ENCODE peak calls at places on chromosomes 2 and 18, in six cellular contexts. One of them, this sample, is unnamed.
A peak's percentile ranks its signal among the peaks of the same experiment; 100 is the strongest.

GRCh38 chr2:99609851-99610381 is 120.1 kb upstream of the REV1 start:
- DNase-seq in HepG2: no peak
- DNase-seq in K562: no peak
- DNase-seq in GM12878: no peak
- DNase-seq in A549: no peak
- DNase-seq in IMR-90: no peak
- DNase-seq in this sample: no peak

GRCh38 chr18:13400636-13401315 is 182.2 kb downstream of the LDLRAD4 start:
- DNase-seq in GM12878: no peak
- DNase-seq in A549: no peak
- DNase-seq in K562: no peak
- DNase-seq in IMR-90: no peak
- DNase-seq in HepG2: no peak
- DNase-seq in this sample: no peak

GRCh38 chr2:160278101-160278888 is 78.2 kb upstream of the ITGB6 start:
- DNase-seq in IMR-90: no peak
- DNase-seq in GM12878: no peak
- DNase-seq in K562: no peak
- DNase-seq in A549: no peak
- DNase-seq in HepG2: no peak
- DNase-seq in this sample: no peak

GRCh38 chr18:7897119-7897518 is 330.0 kb downstream of the PTPRM start:
- DNase-seq in IMR-90: no peak
- DNase-seq in A549: no peak
- DNase-seq in GM12878: no peak
- DNase-seq in K562: no peak
- DNase-seq in HepG2: no peak
- DNase-seq in this sample: no peak

GRCh38 chr2:239927424-239927981 is 97.6 kb downstream of the NDUFA10 start:
- DNase-seq in HepG2: peak; percentile 75
- DNase-seq in K562: peak; percentile 78
- DNase-seq in GM12878: no peak
- DNase-seq in IMR-90: peak; percentile 93
- DNase-seq in A549: peak; percentile 89
- DNase-seq in this sample: peak; percentile 46

GRCh38 chr2:42328148-42328833 is 32.7 kb downstream of the COX7A2L start:
- DNase-seq in HepG2: no peak
- DNase-seq in K562: no peak
- DNase-seq in IMR-90: peak; percentile 57
- DNase-seq in A549: peak; percentile 49
- DNase-seq in GM12878: no peak
- DNase-seq in this sample: no peak

GRCh38 chr2:85053802-85054201 is 79.4 kb upstream of the TCF7L1 start:
- DNase-seq in GM12878: no peak
- DNase-seq in IMR-90: peak; percentile 54
- DNase-seq in A549: peak; percentile 83
- DNase-seq in HepG2: peak; percentile 22
- DNase-seq in K562: peak; percentile 20
- DNase-seq in this sample: no peak

GRCh38 chr2:74502720-74503505 is 3.5 kb upstream of the LBX2 start:
- DNase-seq in GM12878: no peak
- DNase-seq in A549: peak; percentile 73
- DNase-seq in IMR-90: peak; percentile 84
- DNase-seq in HepG2: peak; percentile 63
- DNase-seq in K562: peak; percentile 81
- DNase-seq in this sample: peak; percentile 53

GRCh38 chr2:238719641-238720040 is 128.2 kb upstream of the TWIST2 start:
- DNase-seq in A549: no peak
- DNase-seq in HepG2: no peak
- DNase-seq in GM12878: no peak
- DNase-seq in K562: no peak
- DNase-seq in IMR-90: no peak
- DNase-seq in this sample: no peak

GRCh38 chr2:128287780-128288735 is 30.6 kb downstream of the HS6ST1 start:
- DNase-seq in HepG2: no peak
- DNase-seq in GM12878: no peak
- DNase-seq in A549: no peak
- DNase-seq in K562: no peak
- DNase-seq in IMR-90: no peak
- DNase-seq in this sample: no peak
- TF ChIP-seq BHLHE40 in HepG2: no peak
- TF ChIP-seq BHLHE40 in GM12878: no peak
- TF ChIP-seq BHLHE40 in A549: no peak
- TF ChIP-seq BHLHE40 in K562: no peak
- TF ChIP-seq BHLHE40 in IMR-90: no peak
- TF ChIP-seq BHLHE40 in this sample: no peak

GRCh38 chr2:69811591-69811990 is 17.9 kb upstream of the GMCL1 start:
- DNase-seq in K562: no peak
- DNase-seq in IMR-90: no peak
- DNase-seq in A549: no peak
- DNase-seq in HepG2: no peak
- DNase-seq in GM12878: no peak
- DNase-seq in this sample: no peak

GRCh38 chr2:69817739-69818494 is 11.5 kb upstream of the GMCL1 start:
- DNase-seq in HepG2: no peak
- DNase-seq in K562: no peak
- DNase-seq in IMR-90: no peak
- DNase-seq in GM12878: no peak
- DNase-seq in A549: no peak
- DNase-seq in this sample: no peak

GRCh38 chr2:69815717-69816116 is 13.7 kb upstream of the GMCL1 start:
- DNase-seq in K562: no peak
- DNase-seq in GM12878: no peak
- DNase-seq in IMR-90: no peak
- DNase-seq in HepG2: no peak
- DNase-seq in A549: no peak
- DNase-seq in this sample: no peak

GRCh38 chr2:69816923-69817542 is 12.4 kb upstream of the GMCL1 start:
- DNase-seq in HepG2: peak; percentile 94
- DNase-seq in K562: peak; percentile 61
- DNase-seq in GM12878: peak; percentile 66
- DNase-seq in A549: peak; percentile 93
- DNase-seq in IMR-90: peak; percentile 89
- DNase-seq in this sample: peak; percentile 56
- TF ChIP-seq BHLHE40 in HepG2: no peak
- TF ChIP-seq BHLHE40 in K562: no peak
- TF ChIP-seq BHLHE40 in GM12878: no peak
- TF ChIP-seq BHLHE40 in A549: no peak
- TF ChIP-seq BHLHE40 in IMR-90: no peak
- TF ChIP-seq BHLHE40 in this sample: no peak

GRCh38 chr2:218406209-218406948 is 6.7 kb downstream of the CTDSP1 start:
- DNase-seq in A549: peak; percentile 94
- DNase-seq in IMR-90: peak; percentile 89
- DNase-seq in K562: peak; percentile 86
- DNase-seq in HepG2: peak; percentile 92
- DNase-seq in GM12878: peak; percentile 64
- DNase-seq in this sample: peak; percentile 94

GRCh38 chr2:218403810-218404209 is 4.1 kb downstream of the CTDSP1 start:
- DNase-seq in IMR-90: no peak
- DNase-seq in HepG2: no peak
- DNase-seq in A549: no peak
- DNase-seq in K562: no peak
- DNase-seq in GM12878: no peak
- DNase-seq in this sample: no peak

GRCh38 chr2:218405365-218406208 is 5.9 kb downstream of the CTDSP1 start:
- DNase-seq in IMR-90: no peak
- DNase-seq in GM12878: no peak
- DNase-seq in K562: no peak
- DNase-seq in A549: no peak
- DNase-seq in HepG2: no peak
- DNase-seq in this sample: no peak

GRCh38 chr2:218402911-218403411 is 3.3 kb downstream of the CTDSP1 start:
- DNase-seq in IMR-90: no peak
- DNase-seq in GM12878: no peak
- DNase-seq in HepG2: no peak
- DNase-seq in A549: no peak
- DNase-seq in K562: no peak
- DNase-seq in this sample: no peak

GRCh38 chr2:218404351-218405145 is 4.9 kb downstream of the CTDSP1 start:
- DNase-seq in HepG2: no peak
- DNase-seq in A549: no peak
- DNase-seq in K562: no peak
- DNase-seq in IMR-90: no peak
- DNase-seq in GM12878: no peak
- DNase-seq in this sample: no peak
- TF ChIP-seq BHLHE40 in HepG2: no peak
- TF ChIP-seq BHLHE40 in A549: no peak
- TF ChIP-seq BHLHE40 in K562: no peak
- TF ChIP-seq BHLHE40 in IMR-90: no peak
- TF ChIP-seq BHLHE40 in GM12878: no peak
- TF ChIP-seq BHLHE40 in this sample: no peak

DNA sequence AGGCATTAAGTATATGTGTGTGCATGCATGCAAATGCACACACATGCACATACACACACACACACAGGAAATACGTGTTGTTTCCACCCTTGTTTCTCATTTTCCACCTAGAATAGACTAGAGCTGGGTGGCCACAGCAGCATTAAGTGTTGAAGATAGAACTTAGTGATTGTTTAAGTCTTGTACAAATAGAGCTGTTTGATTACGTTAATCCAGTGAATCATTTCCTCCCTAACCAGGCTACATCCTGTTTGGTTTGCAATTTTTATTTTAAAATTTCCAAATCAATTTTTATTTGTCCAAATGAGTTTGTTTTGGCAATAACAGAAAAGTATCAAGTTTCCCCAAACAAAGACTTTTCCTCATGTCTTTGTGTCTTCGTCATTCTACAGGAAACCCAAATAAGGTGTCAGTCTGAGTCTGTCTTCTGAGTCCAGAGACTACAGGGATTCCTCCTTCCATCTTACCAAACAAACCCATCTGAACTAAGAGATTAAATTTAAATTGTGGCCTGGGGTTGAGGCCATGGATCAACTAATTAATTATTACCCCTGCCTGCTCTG is 74.6 kb upstream of the GALNT5 start:
- DNase-seq in A549: peak; percentile 91
- DNase-seq in IMR-90: peak; percentile 97
- DNase-seq in HepG2: no peak
- DNase-seq in GM12878: no peak
- DNase-seq in K562: no peak
- DNase-seq in this sample: no peak
- TF ChIP-seq BHLHE40 in A549: no peak
- TF ChIP-seq BHLHE40 in IMR-90: no peak
- TF ChIP-seq BHLHE40 in HepG2: no peak
- TF ChIP-seq BHLHE40 in GM12878: no peak
- TF ChIP-seq BHLHE40 in K562: no peak
- TF ChIP-seq BHLHE40 in this sample: no peak

DNA sequence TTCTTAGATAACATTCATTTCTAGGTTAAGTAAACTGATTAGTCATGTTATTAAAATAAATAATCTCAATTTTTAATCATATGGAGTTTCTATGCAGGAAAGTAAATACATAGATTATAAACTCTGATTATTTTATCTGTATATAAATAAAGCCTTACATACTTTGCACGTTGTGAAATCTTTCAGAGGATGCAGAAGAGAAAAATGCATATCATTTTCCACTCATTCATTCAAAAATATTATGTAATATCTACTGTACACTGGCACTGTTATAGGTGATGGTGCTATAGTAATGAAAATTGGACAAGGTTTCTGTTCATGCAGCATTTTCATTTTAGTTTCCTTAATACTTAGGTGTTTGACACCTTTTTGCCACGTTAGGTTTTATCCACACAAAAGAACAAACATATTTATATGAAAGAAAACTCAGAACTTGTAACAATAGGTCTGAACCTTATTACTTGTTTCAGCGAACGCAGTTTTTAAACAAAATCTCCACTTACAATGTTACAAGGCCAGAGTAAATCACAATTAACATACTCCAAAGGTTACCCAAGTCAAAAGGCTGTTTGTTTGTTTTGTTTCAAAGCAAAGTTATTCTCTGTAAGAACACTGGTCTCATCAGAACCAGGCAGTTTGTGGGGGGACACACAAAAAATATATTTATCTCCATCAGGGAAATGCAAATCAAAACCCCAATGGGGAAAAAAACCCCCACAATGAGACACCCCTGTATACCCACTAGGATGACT is 27.4 kb downstream of the ADAM17 start:
- DNase-seq in GM12878: no peak
- DNase-seq in K562: no peak
- DNase-seq in IMR-90: peak; percentile 43
- DNase-seq in A549: no peak
- DNase-seq in HepG2: no peak
- DNase-seq in this sample: no peak
- TF ChIP-seq BHLHE40 in GM12878: no peak
- TF ChIP-seq BHLHE40 in K562: no peak
- TF ChIP-seq BHLHE40 in IMR-90: no peak
- TF ChIP-seq BHLHE40 in A549: no peak
- TF ChIP-seq BHLHE40 in HepG2: no peak
- TF ChIP-seq BHLHE40 in this sample: no peak

GRCh38 chr2:33131108-33131507 is 184.4 kb downstream of the LTBP1 start:
- DNase-seq in A549: no peak
- DNase-seq in HepG2: no peak
- DNase-seq in K562: no peak
- DNase-seq in GM12878: no peak
- DNase-seq in IMR-90: peak; percentile 66
- DNase-seq in this sample: no peak
- TF ChIP-seq BHLHE40 in A549: no peak
- TF ChIP-seq BHLHE40 in HepG2: no peak
- TF ChIP-seq BHLHE40 in K562: no peak
- TF ChIP-seq BHLHE40 in GM12878: no peak
- TF ChIP-seq BHLHE40 in IMR-90: no peak
- TF ChIP-seq BHLHE40 in this sample: no peak

DNA sequence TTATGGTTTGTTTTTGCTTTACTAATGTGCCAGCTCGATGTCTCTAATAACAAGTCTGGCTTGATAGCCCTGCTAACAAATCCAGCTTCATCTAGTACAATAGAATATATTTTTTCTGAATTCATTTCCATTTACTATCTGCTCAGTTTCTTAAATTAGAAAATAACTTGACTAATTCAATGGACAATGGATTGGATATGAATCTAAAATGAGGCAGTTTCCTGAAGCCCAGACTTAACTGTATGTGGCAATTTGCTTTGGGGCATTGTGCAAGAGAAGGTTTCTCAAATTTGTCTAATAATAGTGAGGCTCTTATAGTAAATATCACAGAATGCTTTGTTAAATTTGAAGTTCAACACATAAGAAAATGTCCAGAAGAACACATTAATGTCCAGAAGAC is 25.8 kb downstream of the CALCRL start:
- DNase-seq in IMR-90: no peak
- DNase-seq in HepG2: no peak
- DNase-seq in K562: no peak
- DNase-seq in GM12878: no peak
- DNase-seq in A549: no peak
- DNase-seq in this sample: no peak
- TF ChIP-seq BHLHE40 in IMR-90: no peak
- TF ChIP-seq BHLHE40 in HepG2: no peak
- TF ChIP-seq BHLHE40 in K562: no peak
- TF ChIP-seq BHLHE40 in GM12878: no peak
- TF ChIP-seq BHLHE40 in A549: no peak
- TF ChIP-seq BHLHE40 in this sample: no peak

This sample was measured in HEK293T.